ENCODE peak calls at places on chromosomes 11 and 22, in seven cellular contexts. A is stimulated activated CD4-positive, alpha-beta T cell treated with anti-CD3 and anti-CD28 coated beads, Interleukin-4, amount 100 ng/mL, for 48 hours; T is kidney epithelial cell; F is WTC11; H is cardiac muscle cell; G is uterus; S is sigmoid colon. X is an unnamed sample.

GRCh38 chr11:118398797-118399564 is 2.4 kb upstream of the ATP5MG start:
- DNase-seq in A (no peak), T (no peak), F (no peak), H (no peak), G (no peak), S (no peak), X (no peak)

GRCh38 chr22:31881867-31882266 is 62.5 kb upstream of the YWHAH start:
- DNase-seq in A (no peak), T (no peak), F (no peak), H (no peak), G (no peak), S (no peak), X (no peak)

GRCh38 chr11:69911310-69912160 is 92.3 kb upstream of the FGF3 start:
- DNase-seq in A (no peak), T (no peak), F (peak; percentile 14), H (no peak), G (no peak), S (peak; percentile 60), X (no peak)

GRCh38 chr11:106133529-106133928 is 56.1 kb downstream of the AASDHPPT start:
- DNase-seq in A (no peak), T (no peak), F (no peak), H (peak; percentile 27), G (no peak), S (no peak), X (no peak)

GRCh38 chr11:71352226-71352625 is 96.0 kb downstream of the DHCR7 start:
- DNase-seq in A (no peak), T (no peak), F (no peak), H (no peak), G (no peak), S (no peak), X (no peak)

GRCh38 chr11:62573006-62573591 is 592 bp downstream of the EEF1G start:
- DNase-seq in A (no peak), T (no peak), F (no peak), H (peak; percentile 44), G (no peak), S (peak; percentile 71), X (peak; percentile 53)

GRCh38 chr22:45376703-45377102 is 36.7 kb downstream of the SMC1B start:
- DNase-seq in A (no peak), T (no peak), F (no peak), H (no peak), G (peak; percentile 48), S (peak; percentile 85), X (no peak)

GRCh38 chr22:48415535-48415934 is 1412.1 kb downstream of the BRD1 start:
- DNase-seq in A (no peak), T (no peak), F (no peak), H (no peak), G (no peak), S (no peak), X (no peak)

GRCh38 chr11:45290586-45290985 is 4.4 kb upstream of the SYT13 start:
- DNase-seq in A (no peak), T (no peak), F (no peak), H (no peak), G (no peak), S (no peak), X (no peak)

GRCh38 chr11:75635009-75635909 is 33.6 kb downstream of the MAP6 start:
- DNase-seq in A (no peak), T (no peak), F (no peak), H (no peak), G (peak; percentile 44), S (peak; percentile 75), X (no peak)

GRCh38 chr11:59135648-59136461 is 6.8 kb upstream of the FAM111A start:
- DNase-seq in A (peak; percentile 81), T (peak; percentile 34), F (peak; percentile 93), H (peak; percentile 80), G (peak; percentile 79), S (peak; percentile 85), X (peak; percentile 88)

GRCh38 chr22:31085493-31085824 is 4.3 kb downstream of the SMTN start:
- DNase-seq in A (no peak), T (no peak), F (peak; percentile 39), H (no peak), G (no peak), S (peak; percentile 84), X (peak; percentile 13)

GRCh38 chr22:23892130-23892529 is 2.1 kb upstream of the MIF start:
- DNase-seq in A (no peak), T (no peak), F (no peak), H (no peak), G (no peak), S (no peak), X (no peak)

GRCh38 chr11:85737738-85738137 is 51.7 kb upstream of the CCDC89 start:
- DNase-seq in A (no peak), T (no peak), F (no peak), H (peak; percentile 44), G (no peak), S (no peak), X (no peak)